ENCODE peak calls at places on chromosome 4, in ten cellular contexts. One of them, this sample, is unnamed.

GRCh38 chr4:6749340-6750171 is 33.0 kb upstream of the KIAA0232 start:
- DNase-seq in omental fat pad: peak; percentile 32
- DNase-seq in activated CD4-positive, CD25-positive, alpha-beta regulatory T cell treated with anti-CD3 and anti-CD28 coated beads, Interleukin-2, amount 50 U/mL, for 72 hours: no peak
- DNase-seq in naive thymus-derived CD8-positive, alpha-beta T cell: no peak
- DNase-seq in KBM-7: no peak
- DNase-seq in cardiac fibroblast: peak; percentile 44
- DNase-seq in RWPE2: no peak
- DNase-seq in activated CD8-positive, alpha-beta T cell treated with anti-CD3 and anti-CD28 coated beads, Interleukin-2, amount 10 ng/mL, durations not matched to agents 7 days and 5 days: no peak
- DNase-seq in activated CD4-positive, alpha-beta T cell treated with anti-CD3 and anti-CD28 coated beads, Interleukin-2, amount 50 U/mL, for 1 hour: no peak
- DNase-seq in endodermal cell: peak; percentile 47
- DNase-seq in this sample: peak; percentile 91

GRCh38 chr4:41102360-41103092 is 111.8 kb downstream of the APBB2 start:
- DNase-seq in naive thymus-derived CD8-positive, alpha-beta T cell: no peak
- DNase-seq in KBM-7: no peak
- DNase-seq in activated CD4-positive, CD25-positive, alpha-beta regulatory T cell treated with anti-CD3 and anti-CD28 coated beads, Interleukin-2, amount 50 U/mL, for 72 hours: no peak
- DNase-seq in omental fat pad: no peak
- DNase-seq in RWPE2: no peak
- DNase-seq in activated CD8-positive, alpha-beta T cell treated with anti-CD3 and anti-CD28 coated beads, Interleukin-2, amount 10 ng/mL, durations not matched to agents 7 days and 5 days: no peak
- DNase-seq in cardiac fibroblast: no peak
- DNase-seq in activated CD4-positive, alpha-beta T cell treated with anti-CD3 and anti-CD28 coated beads, Interleukin-2, amount 50 U/mL, for 1 hour: no peak
- DNase-seq in endodermal cell: no peak
- DNase-seq in this sample: no peak

GRCh38 chr4:6343950-6344408 is 74.3 kb downstream of the WFS1 start:
- DNase-seq in naive thymus-derived CD8-positive, alpha-beta T cell: no peak
- DNase-seq in KBM-7: no peak
- DNase-seq in activated CD4-positive, alpha-beta T cell treated with anti-CD3 and anti-CD28 coated beads, Interleukin-2, amount 50 U/mL, for 1 hour: no peak
- DNase-seq in endodermal cell: peak; percentile 73
- DNase-seq in omental fat pad: no peak
- DNase-seq in RWPE2: peak; percentile 84
- DNase-seq in activated CD8-positive, alpha-beta T cell treated with anti-CD3 and anti-CD28 coated beads, Interleukin-2, amount 10 ng/mL, durations not matched to agents 7 days and 5 days: no peak
- DNase-seq in activated CD4-positive, CD25-positive, alpha-beta regulatory T cell treated with anti-CD3 and anti-CD28 coated beads, Interleukin-2, amount 50 U/mL, for 72 hours: no peak
- DNase-seq in cardiac fibroblast: peak; percentile 86
- DNase-seq in this sample: no peak

GRCh38 chr4:126269106-126269505 is 954.4 kb downstream of the FAT4 start:
- DNase-seq in KBM-7: no peak
- DNase-seq in RWPE2: no peak
- DNase-seq in endodermal cell: no peak
- DNase-seq in naive thymus-derived CD8-positive, alpha-beta T cell: no peak
- DNase-seq in cardiac fibroblast: peak; percentile 15
- DNase-seq in activated CD4-positive, CD25-positive, alpha-beta regulatory T cell treated with anti-CD3 and anti-CD28 coated beads, Interleukin-2, amount 50 U/mL, for 72 hours: no peak
- DNase-seq in activated CD8-positive, alpha-beta T cell treated with anti-CD3 and anti-CD28 coated beads, Interleukin-2, amount 10 ng/mL, durations not matched to agents 7 days and 5 days: no peak
- DNase-seq in activated CD4-positive, alpha-beta T cell treated with anti-CD3 and anti-CD28 coated beads, Interleukin-2, amount 50 U/mL, for 1 hour: no peak
- DNase-seq in omental fat pad: no peak
- DNase-seq in this sample: no peak

GRCh38 chr4:41318839-41319530 is 62.3 kb downstream of the UCHL1 start:
- DNase-seq in RWPE2: no peak
- DNase-seq in endodermal cell: peak; percentile 58
- DNase-seq in activated CD4-positive, alpha-beta T cell treated with anti-CD3 and anti-CD28 coated beads, Interleukin-2, amount 50 U/mL, for 1 hour: no peak
- DNase-seq in activated CD4-positive, CD25-positive, alpha-beta regulatory T cell treated with anti-CD3 and anti-CD28 coated beads, Interleukin-2, amount 50 U/mL, for 72 hours: no peak
- DNase-seq in KBM-7: no peak
- DNase-seq in cardiac fibroblast: peak; percentile 14
- DNase-seq in activated CD8-positive, alpha-beta T cell treated with anti-CD3 and anti-CD28 coated beads, Interleukin-2, amount 10 ng/mL, durations not matched to agents 7 days and 5 days: no peak
- DNase-seq in naive thymus-derived CD8-positive, alpha-beta T cell: no peak
- DNase-seq in omental fat pad: no peak
- DNase-seq in this sample: no peak

GRCh38 chr4:116453127-116453526 is 632.2 kb downstream of the TRAM1L1 start:
- DNase-seq in omental fat pad: no peak
- DNase-seq in naive thymus-derived CD8-positive, alpha-beta T cell: no peak
- DNase-seq in KBM-7: no peak
- DNase-seq in endodermal cell: no peak
- DNase-seq in cardiac fibroblast: no peak
- DNase-seq in activated CD4-positive, alpha-beta T cell treated with anti-CD3 and anti-CD28 coated beads, Interleukin-2, amount 50 U/mL, for 1 hour: no peak
- DNase-seq in activated CD8-positive, alpha-beta T cell treated with anti-CD3 and anti-CD28 coated beads, Interleukin-2, amount 10 ng/mL, durations not matched to agents 7 days and 5 days: no peak
- DNase-seq in activated CD4-positive, CD25-positive, alpha-beta regulatory T cell treated with anti-CD3 and anti-CD28 coated beads, Interleukin-2, amount 50 U/mL, for 72 hours: no peak
- DNase-seq in RWPE2: no peak
- DNase-seq in this sample: no peak

GRCh38 chr4:178316211-178316610 is 874.0 kb upstream of the AGA start:
- DNase-seq in KBM-7: no peak
- DNase-seq in naive thymus-derived CD8-positive, alpha-beta T cell: no peak
- DNase-seq in endodermal cell: no peak
- DNase-seq in cardiac fibroblast: no peak
- DNase-seq in activated CD8-positive, alpha-beta T cell treated with anti-CD3 and anti-CD28 coated beads, Interleukin-2, amount 10 ng/mL, durations not matched to agents 7 days and 5 days: no peak
- DNase-seq in RWPE2: no peak
- DNase-seq in activated CD4-positive, alpha-beta T cell treated with anti-CD3 and anti-CD28 coated beads, Interleukin-2, amount 50 U/mL, for 1 hour: no peak
- DNase-seq in omental fat pad: no peak
- DNase-seq in activated CD4-positive, CD25-positive, alpha-beta regulatory T cell treated with anti-CD3 and anti-CD28 coated beads, Interleukin-2, amount 50 U/mL, for 72 hours: no peak
- DNase-seq in this sample: peak; percentile 35

GRCh38 chr4:153962311-153963039 is 173.6 kb upstream of the SFRP2 start:
- DNase-seq in endodermal cell: no peak
- DNase-seq in cardiac fibroblast: no peak
- DNase-seq in activated CD4-positive, alpha-beta T cell treated with anti-CD3 and anti-CD28 coated beads, Interleukin-2, amount 50 U/mL, for 1 hour: no peak
- DNase-seq in RWPE2: no peak
- DNase-seq in naive thymus-derived CD8-positive, alpha-beta T cell: no peak
- DNase-seq in activated CD8-positive, alpha-beta T cell treated with anti-CD3 and anti-CD28 coated beads, Interleukin-2, amount 10 ng/mL, durations not matched to agents 7 days and 5 days: peak; percentile 34
- DNase-seq in activated CD4-positive, CD25-positive, alpha-beta regulatory T cell treated with anti-CD3 and anti-CD28 coated beads, Interleukin-2, amount 50 U/mL, for 72 hours: no peak
- DNase-seq in omental fat pad: no peak
- DNase-seq in KBM-7: no peak
- DNase-seq in this sample: no peak

GRCh38 chr4:52560844-52561280 is 98.2 kb downstream of the USP46 start:
- DNase-seq in KBM-7: no peak
- DNase-seq in endodermal cell: no peak
- DNase-seq in activated CD4-positive, CD25-positive, alpha-beta regulatory T cell treated with anti-CD3 and anti-CD28 coated beads, Interleukin-2, amount 50 U/mL, for 72 hours: no peak
- DNase-seq in omental fat pad: no peak
- DNase-seq in cardiac fibroblast: peak; percentile 46
- DNase-seq in naive thymus-derived CD8-positive, alpha-beta T cell: no peak
- DNase-seq in RWPE2: no peak
- DNase-seq in activated CD4-positive, alpha-beta T cell treated with anti-CD3 and anti-CD28 coated beads, Interleukin-2, amount 50 U/mL, for 1 hour: no peak
- DNase-seq in activated CD8-positive, alpha-beta T cell treated with anti-CD3 and anti-CD28 coated beads, Interleukin-2, amount 10 ng/mL, durations not matched to agents 7 days and 5 days: no peak
- DNase-seq in this sample: no peak

GRCh38 chr4:185786422-185786821 is 25.6 kb downstream of the SORBS2 start:
- DNase-seq in cardiac fibroblast: no peak
- DNase-seq in activated CD8-positive, alpha-beta T cell treated with anti-CD3 and anti-CD28 coated beads, Interleukin-2, amount 10 ng/mL, durations not matched to agents 7 days and 5 days: no peak
- DNase-seq in RWPE2: no peak
- DNase-seq in activated CD4-positive, alpha-beta T cell treated with anti-CD3 and anti-CD28 coated beads, Interleukin-2, amount 50 U/mL, for 1 hour: no peak
- DNase-seq in naive thymus-derived CD8-positive, alpha-beta T cell: no peak
- DNase-seq in KBM-7: no peak
- DNase-seq in omental fat pad: no peak
- DNase-seq in endodermal cell: no peak
- DNase-seq in activated CD4-positive, CD25-positive, alpha-beta regulatory T cell treated with anti-CD3 and anti-CD28 coated beads, Interleukin-2, amount 50 U/mL, for 72 hours: no peak
- DNase-seq in this sample: no peak

GRCh38 chr4:17385403-17385802 is 126.5 kb downstream of the QDPR start:
- DNase-seq in omental fat pad: no peak
- DNase-seq in RWPE2: no peak
- DNase-seq in cardiac fibroblast: peak; percentile 45
- DNase-seq in activated CD4-positive, alpha-beta T cell treated with anti-CD3 and anti-CD28 coated beads, Interleukin-2, amount 50 U/mL, for 1 hour: no peak
- DNase-seq in KBM-7: peak; percentile 18
- DNase-seq in endodermal cell: no peak
- DNase-seq in naive thymus-derived CD8-positive, alpha-beta T cell: peak; percentile 12
- DNase-seq in activated CD4-positive, CD25-positive, alpha-beta regulatory T cell treated with anti-CD3 and anti-CD28 coated beads, Interleukin-2, amount 50 U/mL, for 72 hours: no peak
- DNase-seq in activated CD8-positive, alpha-beta T cell treated with anti-CD3 and anti-CD28 coated beads, Interleukin-2, amount 10 ng/mL, durations not matched to agents 7 days and 5 days: peak; percentile 52
- DNase-seq in this sample: no peak

GRCh38 chr4:19375405-19375804 is 876.3 kb upstream of the SLIT2 start:
- DNase-seq in activated CD4-positive, alpha-beta T cell treated with anti-CD3 and anti-CD28 coated beads, Interleukin-2, amount 50 U/mL, for 1 hour: no peak
- DNase-seq in activated CD8-positive, alpha-beta T cell treated with anti-CD3 and anti-CD28 coated beads, Interleukin-2, amount 10 ng/mL, durations not matched to agents 7 days and 5 days: no peak
- DNase-seq in cardiac fibroblast: no peak
- DNase-seq in omental fat pad: no peak
- DNase-seq in activated CD4-positive, CD25-positive, alpha-beta regulatory T cell treated with anti-CD3 and anti-CD28 coated beads, Interleukin-2, amount 50 U/mL, for 72 hours: no peak
- DNase-seq in RWPE2: no peak
- DNase-seq in naive thymus-derived CD8-positive, alpha-beta T cell: no peak
- DNase-seq in KBM-7: no peak
- DNase-seq in endodermal cell: no peak
- DNase-seq in this sample: no peak

GRCh38 chr4:148007303-148007702 is 275.4 kb downstream of the ARHGAP10 start:
- DNase-seq in KBM-7: no peak
- DNase-seq in omental fat pad: no peak
- DNase-seq in cardiac fibroblast: peak; percentile 98
- DNase-seq in endodermal cell: no peak
- DNase-seq in activated CD8-positive, alpha-beta T cell treated with anti-CD3 and anti-CD28 coated beads, Interleukin-2, amount 10 ng/mL, durations not matched to agents 7 days and 5 days: no peak
- DNase-seq in naive thymus-derived CD8-positive, alpha-beta T cell: no peak
- DNase-seq in activated CD4-positive, CD25-positive, alpha-beta regulatory T cell treated with anti-CD3 and anti-CD28 coated beads, Interleukin-2, amount 50 U/mL, for 72 hours: no peak
- DNase-seq in RWPE2: peak; percentile 66
- DNase-seq in activated CD4-positive, alpha-beta T cell treated with anti-CD3 and anti-CD28 coated beads, Interleukin-2, amount 50 U/mL, for 1 hour: no peak
- DNase-seq in this sample: no peak

GRCh38 chr4:81135501-81135900 is 79.5 kb downstream of the PRKG2 start:
- DNase-seq in cardiac fibroblast: peak; percentile 55
- DNase-seq in KBM-7: no peak
- DNase-seq in activated CD8-positive, alpha-beta T cell treated with anti-CD3 and anti-CD28 coated beads, Interleukin-2, amount 10 ng/mL, durations not matched to agents 7 days and 5 days: no peak
- DNase-seq in activated CD4-positive, CD25-positive, alpha-beta regulatory T cell treated with anti-CD3 and anti-CD28 coated beads, Interleukin-2, amount 50 U/mL, for 72 hours: no peak
- DNase-seq in naive thymus-derived CD8-positive, alpha-beta T cell: no peak
- DNase-seq in RWPE2: no peak
- DNase-seq in activated CD4-positive, alpha-beta T cell treated with anti-CD3 and anti-CD28 coated beads, Interleukin-2, amount 50 U/mL, for 1 hour: no peak
- DNase-seq in endodermal cell: no peak
- DNase-seq in omental fat pad: no peak
- DNase-seq in this sample: no peak

GRCh38 chr4:61828960-61829359 is 628.8 kb downstream of the ADGRL3 start:
- DNase-seq in RWPE2: no peak
- DNase-seq in endodermal cell: no peak
- DNase-seq in naive thymus-derived CD8-positive, alpha-beta T cell: no peak
- DNase-seq in activated CD4-positive, CD25-positive, alpha-beta regulatory T cell treated with anti-CD3 and anti-CD28 coated beads, Interleukin-2, amount 50 U/mL, for 72 hours: no peak
- DNase-seq in activated CD8-positive, alpha-beta T cell treated with anti-CD3 and anti-CD28 coated beads, Interleukin-2, amount 10 ng/mL, durations not matched to agents 7 days and 5 days: no peak
- DNase-seq in omental fat pad: no peak
- DNase-seq in cardiac fibroblast: no peak
- DNase-seq in activated CD4-positive, alpha-beta T cell treated with anti-CD3 and anti-CD28 coated beads, Interleukin-2, amount 50 U/mL, for 1 hour: no peak
- DNase-seq in KBM-7: no peak
- DNase-seq in this sample: no peak

GRCh38 chr4:181578911-181579310 is 664.3 kb upstream of the TENM3 start:
- DNase-seq in activated CD4-positive, alpha-beta T cell treated with anti-CD3 and anti-CD28 coated beads, Interleukin-2, amount 50 U/mL, for 1 hour: no peak
- DNase-seq in cardiac fibroblast: no peak
- DNase-seq in omental fat pad: no peak
- DNase-seq in naive thymus-derived CD8-positive, alpha-beta T cell: no peak
- DNase-seq in activated CD4-positive, CD25-positive, alpha-beta regulatory T cell treated with anti-CD3 and anti-CD28 coated beads, Interleukin-2, amount 50 U/mL, for 72 hours: no peak
- DNase-seq in endodermal cell: no peak
- DNase-seq in activated CD8-positive, alpha-beta T cell treated with anti-CD3 and anti-CD28 coated beads, Interleukin-2, amount 10 ng/mL, durations not matched to agents 7 days and 5 days: no peak
- DNase-seq in RWPE2: no peak
- DNase-seq in KBM-7: no peak
- DNase-seq in this sample: no peak

GRCh38 chr4:74456056-74456744 is 11.3 kb downstream of the AREG start:
- DNase-seq in omental fat pad: no peak
- DNase-seq in cardiac fibroblast: peak; percentile 44
- DNase-seq in activated CD4-positive, alpha-beta T cell treated with anti-CD3 and anti-CD28 coated beads, Interleukin-2, amount 50 U/mL, for 1 hour: no peak
- DNase-seq in naive thymus-derived CD8-positive, alpha-beta T cell: no peak
- DNase-seq in endodermal cell: no peak
- DNase-seq in KBM-7: no peak
- DNase-seq in RWPE2: no peak
- DNase-seq in activated CD8-positive, alpha-beta T cell treated with anti-CD3 and anti-CD28 coated beads, Interleukin-2, amount 10 ng/mL, durations not matched to agents 7 days and 5 days: no peak
- DNase-seq in activated CD4-positive, CD25-positive, alpha-beta regulatory T cell treated with anti-CD3 and anti-CD28 coated beads, Interleukin-2, amount 50 U/mL, for 72 hours: no peak
- DNase-seq in this sample: no peak

GRCh38 chr4:148216866-148217814 is 225.1 kb downstream of the NR3C2 start:
- DNase-seq in activated CD4-positive, CD25-positive, alpha-beta regulatory T cell treated with anti-CD3 and anti-CD28 coated beads, Interleukin-2, amount 50 U/mL, for 72 hours: no peak
- DNase-seq in activated CD4-positive, alpha-beta T cell treated with anti-CD3 and anti-CD28 coated beads, Interleukin-2, amount 50 U/mL, for 1 hour: no peak
- DNase-seq in cardiac fibroblast: peak; percentile 9
- DNase-seq in activated CD8-positive, alpha-beta T cell treated with anti-CD3 and anti-CD28 coated beads, Interleukin-2, amount 10 ng/mL, durations not matched to agents 7 days and 5 days: peak; percentile 70
- DNase-seq in naive thymus-derived CD8-positive, alpha-beta T cell: peak; percentile 46
- DNase-seq in omental fat pad: no peak
- DNase-seq in RWPE2: no peak
- DNase-seq in endodermal cell: no peak
- DNase-seq in KBM-7: no peak
- DNase-seq in this sample: no peak

GRCh38 chr4:157572291-157572690 is 351.8 kb downstream of the GRIA2 start:
- DNase-seq in endodermal cell: no peak
- DNase-seq in activated CD4-positive, CD25-positive, alpha-beta regulatory T cell treated with anti-CD3 and anti-CD28 coated beads, Interleukin-2, amount 50 U/mL, for 72 hours: no peak
- DNase-seq in activated CD8-positive, alpha-beta T cell treated with anti-CD3 and anti-CD28 coated beads, Interleukin-2, amount 10 ng/mL, durations not matched to agents 7 days and 5 days: no peak
- DNase-seq in omental fat pad: no peak
- DNase-seq in activated CD4-positive, alpha-beta T cell treated with anti-CD3 and anti-CD28 coated beads, Interleukin-2, amount 50 U/mL, for 1 hour: no peak
- DNase-seq in KBM-7: no peak
- DNase-seq in cardiac fibroblast: no peak
- DNase-seq in naive thymus-derived CD8-positive, alpha-beta T cell: no peak
- DNase-seq in RWPE2: no peak
- DNase-seq in this sample: no peak

This sample was measured in transverse colon.